ENCODE peak calls at places on chromosomes 1 and 21, in ten cellular contexts. N is hypothalamus, Y is HT1080, T is DMS 273 treated with DMSO at 0.1 percent for 48 hours, R is T1000, I is AG09309, F is GDM1, L is tibial artery, G is NCI-H526 treated with DMSO at 0.1 percent for 48 hours, M is ACHN. W is an unnamed sample.
A peak's percentile ranks its signal among the peaks of the same experiment; 100 is the strongest.

GRCh38 chr1:185412385-185413074 is 95.5 kb upstream of the IVNS1ABP start:
- DNase-seq in Y (no peak), L (no peak), N (no peak), T (no peak), I (no peak), M (no peak), F (no peak), G (peak; percentile 72), R (no peak), W (no peak)

GRCh38 chr1:224615861-224616760 is at the start of gene CNIH3:
- DNase-seq in T (peak; percentile 94), M (peak; percentile 72), N (no peak), I (no peak), G (peak; percentile 57), L (no peak), Y (peak; percentile 95), F (no peak), R (peak; percentile 34), W (no peak)

GRCh38 chr1:61162513-61163274 is 80.3 kb downstream of the NFIA start:
- DNase-seq in I (no peak), G (no peak), N (no peak), R (no peak), M (no peak), L (no peak), T (no peak), F (no peak), Y (no peak), W (no peak)

GRCh38 chr1:240084749-240085148 is 6.9 kb upstream of the FMN2 start:
- DNase-seq in M (no peak), Y (no peak), R (no peak), N (no peak), L (no peak), F (no peak), I (no peak), G (no peak), T (no peak), W (no peak)

GRCh38 chr1:36920371-36920770 is 113.9 kb downstream of the GRIK3 start:
- DNase-seq in I (no peak), F (no peak), G (no peak), R (no peak), T (no peak), M (no peak), L (no peak), N (no peak), Y (no peak), W (no peak)

GRCh38 chr1:79128726-79129125 is 122.2 kb upstream of the ADGRL4 start:
- DNase-seq in Y (peak; percentile 70), G (no peak), F (no peak), I (peak; percentile 46), M (peak; percentile 33), N (no peak), L (no peak), T (peak; percentile 84), R (no peak), W (no peak)

GRCh38 chr1:54096491-54097235 is 43.3 kb downstream of the TCEANC2 start:
- DNase-seq in F (no peak), M (no peak), L (no peak), N (no peak), G (no peak), Y (no peak), T (no peak), R (no peak), I (no peak), W (no peak)

GRCh38 chr21:45576838-45577737 is 34.8 kb upstream of the SLC19A1 start:
- DNase-seq in L (no peak), M (no peak), T (no peak), I (no peak), R (no peak), N (no peak), Y (no peak), G (no peak), F (no peak), W (no peak)

GRCh38 chr21:39915881-39916280 is 48.6 kb downstream of the PCP4 start:
- DNase-seq in L (no peak), T (no peak), Y (no peak), R (no peak), I (peak; percentile 0), G (no peak), M (no peak), F (no peak), N (no peak), W (no peak)

GRCh38 chr21:36022704-36023103 is 37.6 kb downstream of the SETD4 start:
- DNase-seq in R (no peak), T (no peak), Y (no peak), N (no peak), F (no peak), M (no peak), G (no peak), I (no peak), L (no peak), W (no peak)

GRCh38 chr1:40976952-40977690 is 2.4 kb upstream of the CTPS1 start:
- DNase-seq in F (no peak), T (no peak), Y (no peak), G (no peak), N (no peak), R (no peak), L (no peak), M (no peak), I (no peak), W (no peak)